ENCODE peak calls at places on chromosomes 5 and 9, in nine cellular contexts. One of them, this sample, is unnamed.

GRCh38 chr9:114339130-114339908 is 9.7 kb downstream of the ORM2 start:
- DNase-seq in activated CD8-positive, alpha-beta memory T cell treated with anti-CD3 and anti-CD28 coated beads for 24 hours: peak; percentile 85
- DNase-seq in breast epithelium: no peak
- DNase-seq in mucosa of descending colon: peak; percentile 58
- DNase-seq in cerebellum: no peak
- DNase-seq in mucosa of gallbladder: peak; percentile 27
- DNase-seq in glomerular endothelial cell: no peak
- DNase-seq in Calu3: peak; percentile 23
- DNase-seq in NCI-H82: peak; percentile 77
- DNase-seq in this sample: peak; percentile 28

GRCh38 chr9:88818495-88819201 is 172.6 kb upstream of the S1PR3 start:
- DNase-seq in glomerular endothelial cell: no peak
- DNase-seq in cerebellum: no peak
- DNase-seq in breast epithelium: peak; percentile 27
- DNase-seq in Calu3: no peak
- DNase-seq in activated CD8-positive, alpha-beta memory T cell treated with anti-CD3 and anti-CD28 coated beads for 24 hours: no peak
- DNase-seq in NCI-H82: no peak
- DNase-seq in mucosa of descending colon: no peak
- DNase-seq in mucosa of gallbladder: no peak
- DNase-seq in this sample: no peak

GRCh38 chr5:37189355-37189754 is 59.8 kb downstream of the CPLANE1 start:
- DNase-seq in NCI-H82: no peak
- DNase-seq in Calu3: no peak
- DNase-seq in cerebellum: no peak
- DNase-seq in glomerular endothelial cell: no peak
- DNase-seq in breast epithelium: no peak
- DNase-seq in activated CD8-positive, alpha-beta memory T cell treated with anti-CD3 and anti-CD28 coated beads for 24 hours: no peak
- DNase-seq in mucosa of gallbladder: no peak
- DNase-seq in mucosa of descending colon: no peak
- DNase-seq in this sample: no peak

GRCh38 chr5:163574477-163575440 is 69.3 kb downstream of the MAT2B start:
- DNase-seq in Calu3: no peak
- DNase-seq in cerebellum: no peak
- DNase-seq in glomerular endothelial cell: no peak
- DNase-seq in breast epithelium: no peak
- DNase-seq in NCI-H82: peak; percentile 41
- DNase-seq in mucosa of gallbladder: no peak
- DNase-seq in mucosa of descending colon: no peak
- DNase-seq in activated CD8-positive, alpha-beta memory T cell treated with anti-CD3 and anti-CD28 coated beads for 24 hours: no peak
- DNase-seq in this sample: no peak

GRCh38 chr5:175859916-175860315 is 11.5 kb upstream of the CPLX2 start:
- DNase-seq in Calu3: no peak
- DNase-seq in mucosa of descending colon: no peak
- DNase-seq in breast epithelium: no peak
- DNase-seq in glomerular endothelial cell: no peak
- DNase-seq in activated CD8-positive, alpha-beta memory T cell treated with anti-CD3 and anti-CD28 coated beads for 24 hours: no peak
- DNase-seq in NCI-H82: no peak
- DNase-seq in mucosa of gallbladder: no peak
- DNase-seq in cerebellum: peak; percentile 54
- DNase-seq in this sample: no peak

GRCh38 chr5:169942181-169942580 is 38.1 kb downstream of the INSYN2B start:
- DNase-seq in Calu3: no peak
- DNase-seq in cerebellum: no peak
- DNase-seq in breast epithelium: no peak
- DNase-seq in NCI-H82: no peak
- DNase-seq in activated CD8-positive, alpha-beta memory T cell treated with anti-CD3 and anti-CD28 coated beads for 24 hours: no peak
- DNase-seq in mucosa of gallbladder: no peak
- DNase-seq in mucosa of descending colon: no peak
- DNase-seq in glomerular endothelial cell: no peak
- DNase-seq in this sample: no peak

GRCh38 chr5:164013077-164013670 is 507.8 kb downstream of the MAT2B start:
- DNase-seq in NCI-H82: peak; percentile 83
- DNase-seq in activated CD8-positive, alpha-beta memory T cell treated with anti-CD3 and anti-CD28 coated beads for 24 hours: no peak
- DNase-seq in cerebellum: no peak
- DNase-seq in breast epithelium: no peak
- DNase-seq in glomerular endothelial cell: peak; percentile 88
- DNase-seq in Calu3: peak; percentile 75
- DNase-seq in mucosa of descending colon: no peak
- DNase-seq in mucosa of gallbladder: peak; percentile 56
- DNase-seq in this sample: peak; percentile 73

GRCh38 chr9:121222524-121223171 is 21.0 kb upstream of the RAB14 start:
- DNase-seq in NCI-H82: peak; percentile 77
- DNase-seq in glomerular endothelial cell: peak; percentile 23
- DNase-seq in Calu3: no peak
- DNase-seq in cerebellum: no peak
- DNase-seq in mucosa of descending colon: no peak
- DNase-seq in activated CD8-positive, alpha-beta memory T cell treated with anti-CD3 and anti-CD28 coated beads for 24 hours: no peak
- DNase-seq in breast epithelium: no peak
- DNase-seq in mucosa of gallbladder: no peak
- DNase-seq in this sample: peak; percentile 43

GRCh38 chr5:76789991-76790571 is 28.7 kb upstream of the F2RL1 start:
- DNase-seq in cerebellum: no peak
- DNase-seq in Calu3: no peak
- DNase-seq in activated CD8-positive, alpha-beta memory T cell treated with anti-CD3 and anti-CD28 coated beads for 24 hours: no peak
- DNase-seq in mucosa of gallbladder: no peak
- DNase-seq in NCI-H82: peak; percentile 79
- DNase-seq in glomerular endothelial cell: no peak
- DNase-seq in mucosa of descending colon: no peak
- DNase-seq in breast epithelium: no peak
- DNase-seq in this sample: peak; percentile 17

GRCh38 chr5:32777733-32778132 is 66.6 kb downstream of the NPR3 start:
- DNase-seq in cerebellum: no peak
- DNase-seq in mucosa of descending colon: no peak
- DNase-seq in breast epithelium: no peak
- DNase-seq in activated CD8-positive, alpha-beta memory T cell treated with anti-CD3 and anti-CD28 coated beads for 24 hours: no peak
- DNase-seq in Calu3: no peak
- DNase-seq in glomerular endothelial cell: no peak
- DNase-seq in NCI-H82: no peak
- DNase-seq in mucosa of gallbladder: no peak
- DNase-seq in this sample: no peak

GRCh38 chr9:80605793-80606192 is 1034.0 kb downstream of the TLE4 start:
- DNase-seq in Calu3: no peak
- DNase-seq in breast epithelium: no peak
- DNase-seq in mucosa of gallbladder: no peak
- DNase-seq in cerebellum: no peak
- DNase-seq in NCI-H82: no peak
- DNase-seq in activated CD8-positive, alpha-beta memory T cell treated with anti-CD3 and anti-CD28 coated beads for 24 hours: no peak
- DNase-seq in mucosa of descending colon: no peak
- DNase-seq in glomerular endothelial cell: no peak
- DNase-seq in this sample: no peak

GRCh38 chr5:14035859-14036440 is 91.5 kb upstream of the DNAH5 start:
- DNase-seq in glomerular endothelial cell: peak; percentile 94
- DNase-seq in mucosa of descending colon: no peak
- DNase-seq in cerebellum: no peak
- DNase-seq in mucosa of gallbladder: peak; percentile 56
- DNase-seq in Calu3: peak; percentile 85
- DNase-seq in activated CD8-positive, alpha-beta memory T cell treated with anti-CD3 and anti-CD28 coated beads for 24 hours: no peak
- DNase-seq in breast epithelium: peak; percentile 46
- DNase-seq in NCI-H82: no peak
- DNase-seq in this sample: peak; percentile 98

GRCh38 chr5:65769539-65769938 is 47.5 kb downstream of the NLN start:
- DNase-seq in mucosa of gallbladder: no peak
- DNase-seq in NCI-H82: no peak
- DNase-seq in cerebellum: no peak
- DNase-seq in mucosa of descending colon: no peak
- DNase-seq in breast epithelium: no peak
- DNase-seq in activated CD8-positive, alpha-beta memory T cell treated with anti-CD3 and anti-CD28 coated beads for 24 hours: no peak
- DNase-seq in Calu3: no peak
- DNase-seq in glomerular endothelial cell: no peak
- DNase-seq in this sample: peak; percentile 7

GRCh38 chr5:164663223-164663989 is 1158.0 kb downstream of the MAT2B start:
- DNase-seq in mucosa of gallbladder: no peak
- DNase-seq in glomerular endothelial cell: no peak
- DNase-seq in breast epithelium: no peak
- DNase-seq in NCI-H82: no peak
- DNase-seq in Calu3: no peak
- DNase-seq in mucosa of descending colon: no peak
- DNase-seq in cerebellum: no peak
- DNase-seq in activated CD8-positive, alpha-beta memory T cell treated with anti-CD3 and anti-CD28 coated beads for 24 hours: no peak
- DNase-seq in this sample: peak; percentile 31

GRCh38 chr5:55338810-55339243 is 31.0 kb downstream of the MTREX start:
- DNase-seq in Calu3: no peak
- DNase-seq in mucosa of gallbladder: no peak
- DNase-seq in glomerular endothelial cell: no peak
- DNase-seq in breast epithelium: no peak
- DNase-seq in mucosa of descending colon: no peak
- DNase-seq in activated CD8-positive, alpha-beta memory T cell treated with anti-CD3 and anti-CD28 coated beads for 24 hours: peak; percentile 68
- DNase-seq in cerebellum: no peak
- DNase-seq in NCI-H82: no peak
- DNase-seq in this sample: no peak

GRCh38 chr9:121498487-121499176 is 1.0 kb downstream of the GGTA1 start:
- DNase-seq in glomerular endothelial cell: no peak
- DNase-seq in mucosa of gallbladder: no peak
- DNase-seq in activated CD8-positive, alpha-beta memory T cell treated with anti-CD3 and anti-CD28 coated beads for 24 hours: no peak
- DNase-seq in breast epithelium: peak; percentile 44
- DNase-seq in Calu3: peak; percentile 14
- DNase-seq in mucosa of descending colon: peak; percentile 30
- DNase-seq in NCI-H82: no peak
- DNase-seq in cerebellum: no peak
- DNase-seq in this sample: peak; percentile 36

GRCh38 chr5:178182158-178182876 is 4.9 kb downstream of the GMCL2 start:
- DNase-seq in Calu3: no peak
- DNase-seq in breast epithelium: no peak
- DNase-seq in cerebellum: no peak
- DNase-seq in mucosa of gallbladder: no peak
- DNase-seq in NCI-H82: no peak
- DNase-seq in mucosa of descending colon: no peak
- DNase-seq in glomerular endothelial cell: no peak
- DNase-seq in activated CD8-positive, alpha-beta memory T cell treated with anti-CD3 and anti-CD28 coated beads for 24 hours: no peak
- DNase-seq in this sample: no peak

GRCh38 chr5:132269635-132270344 is 12.3 kb downstream of the PDLIM4 start:
- DNase-seq in glomerular endothelial cell: no peak
- DNase-seq in activated CD8-positive, alpha-beta memory T cell treated with anti-CD3 and anti-CD28 coated beads for 24 hours: peak; percentile 49
- DNase-seq in breast epithelium: no peak
- DNase-seq in mucosa of descending colon: no peak
- DNase-seq in cerebellum: no peak
- DNase-seq in Calu3: no peak
- DNase-seq in mucosa of gallbladder: no peak
- DNase-seq in NCI-H82: no peak
- DNase-seq in this sample: no peak

GRCh38 chr5:151880304-151880703 is 44.3 kb downstream of the GLRA1 start:
- DNase-seq in glomerular endothelial cell: no peak
- DNase-seq in mucosa of gallbladder: no peak
- DNase-seq in NCI-H82: no peak
- DNase-seq in activated CD8-positive, alpha-beta memory T cell treated with anti-CD3 and anti-CD28 coated beads for 24 hours: no peak
- DNase-seq in Calu3: no peak
- DNase-seq in cerebellum: peak; percentile 74
- DNase-seq in breast epithelium: no peak
- DNase-seq in mucosa of descending colon: no peak
- DNase-seq in this sample: no peak

GRCh38 chr9:101387871-101388506 is 3.2 kb upstream of the BAAT start:
- DNase-seq in mucosa of gallbladder: no peak
- DNase-seq in Calu3: peak; percentile 34
- DNase-seq in NCI-H82: peak; percentile 64
- DNase-seq in mucosa of descending colon: no peak
- DNase-seq in activated CD8-positive, alpha-beta memory T cell treated with anti-CD3 and anti-CD28 coated beads for 24 hours: no peak
- DNase-seq in cerebellum: peak; percentile 15
- DNase-seq in breast epithelium: no peak
- DNase-seq in glomerular endothelial cell: no peak
- DNase-seq in this sample: peak; percentile 51

GRCh38 chr5:130652178-130652577 is 512.9 kb downstream of the HINT1 start:
- DNase-seq in NCI-H82: no peak
- DNase-seq in cerebellum: no peak
- DNase-seq in glomerular endothelial cell: no peak
- DNase-seq in breast epithelium: no peak
- DNase-seq in mucosa of descending colon: no peak
- DNase-seq in mucosa of gallbladder: no peak
- DNase-seq in Calu3: no peak
- DNase-seq in activated CD8-positive, alpha-beta memory T cell treated with anti-CD3 and anti-CD28 coated beads for 24 hours: no peak
- DNase-seq in this sample: peak; percentile 35

GRCh38 chr5:168833383-168833782 is 254.2 kb upstream of the PANK3 start:
- DNase-seq in activated CD8-positive, alpha-beta memory T cell treated with anti-CD3 and anti-CD28 coated beads for 24 hours: no peak
- DNase-seq in mucosa of descending colon: no peak
- DNase-seq in NCI-H82: no peak
- DNase-seq in cerebellum: no peak
- DNase-seq in mucosa of gallbladder: no peak
- DNase-seq in glomerular endothelial cell: no peak
- DNase-seq in breast epithelium: no peak
- DNase-seq in Calu3: no peak
- DNase-seq in this sample: no peak